ENCODE peak calls at places on chromosomes 7 and 10, in four cellular contexts. T, U, S and J are unnamed samples. For H3K4me1, the result is how much of the 10 kb centered on the place peaks cover.

GRCh38 chr10:101839002-101839401 is 4.6 kb downstream of the KCNIP2 start:
- DNase-seq in S (no peak), T (no peak), U (no peak), J (no peak)

GRCh38 chr10:35913628-35914027 is 271.5 kb upstream of the FZD8 start:
- DNase-seq in S (no peak), T (peak), U (no peak), J (no peak)

GRCh38 chr10:133520193-133520738 is 6.9 kb upstream of the CYP2E1 start:
- DNase-seq in S (peak), U (peak), T (peak), J (peak)

GRCh38 chr7:1850976-1851571 is 181.0 kb downstream of the ELFN1 start:
- DNase-seq in U (peak), S (no peak), T (no peak), J (peak)

GRCh38 chr10:70324341-70324861 is 40.6 kb upstream of the NPFFR1 start:
- DNase-seq in T (no peak), S (peak), U (no peak), J (no peak)

GRCh38 chr10:35700490-35700887 is 58.4 kb upstream of the FZD8 start:
- DNase-seq in S (no peak), U (no peak), T (no peak), J (no peak)

GRCh38 chr7:80231719-80232118 is 97.1 kb downstream of the GNAI1 start:
- DNase-seq in U (no peak), S (no peak), T (peak), J (no peak)

GRCh38 chr10:10995120-10995519 is 22.6 kb upstream of the CELF2 start:
- DNase-seq in T (no peak), S (no peak), U (no peak), J (no peak)

GRCh38 chr7:149325248-149325647 is 63.3 kb downstream of the ZNF783 start:
- DNase-seq in U (no peak), S (no peak), T (no peak), J (no peak)

GRCh38 chr7:34133983-34134782 is 228.8 kb downstream of the BMPER start:
- DNase-seq in S (peak), T (no peak), U (peak), J (no peak)

GRCh38 chr10:129096340-129096984 is 370.6 kb upstream of the MGMT start:
- DNase-seq in T (no peak), S (no peak), U (no peak), J (no peak)

GRCh38 chr10:32445740-32446615 is at the start of gene CCDC7:
- DNase-seq in S (peak), T (peak), U (peak), J (peak)

GRCh38 chr10:988667-989545 is 672 bp downstream of the GTPBP4 start:
- DNase-seq in S (peak), U (no peak), T (no peak), J (no peak)

GRCh38 chr10:34504534-34504933 is 310.6 kb downstream of the PARD3 start:
- DNase-seq in S (no peak), T (peak), U (no peak), J (no peak)

GRCh38 chr10:12965571-12965970 is 35.9 kb downstream of the CCDC3 start:
- DNase-seq in U (no peak), T (no peak), S (no peak), J (no peak)

GRCh38 chr10:52652431-52653220 is 120.0 kb downstream of the MBL2 start:
- DNase-seq in S (no peak), U (no peak), T (no peak), J (no peak)

GRCh38 chr7:132932321-132933075 is 149.4 kb downstream of the CHCHD3 start:
- DNase-seq in U (no peak), T (no peak), S (no peak), J (no peak)

GRCh38 chr10:60434418-60435046 is 44.9 kb upstream of the ANK3 start:
- DNase-seq in U (no peak), T (peak), S (peak), J (no peak)

GRCh38 chr7:94394399-94395140 is at the start of gene COL1A2:
- DNase-seq in U (peak), T (no peak), S (peak), J (peak)

GRCh38 chr10:103800789-103801540 is 54.4 kb downstream of the SH3PXD2A start:
- DNase-seq in U (no peak), T (peak), S (peak), J (no peak)

GRCh38 chr7:71132521-71133231 is 732 bp downstream of the GALNT17 start:
- DNase-seq in T (no peak), S (no peak), U (peak), J (no peak)

GRCh38 chr7:2826806-2827205 is 17.3 kb downstream of the GNA12 start:
- DNase-seq in U (no peak), S (no peak), T (no peak), J (no peak)

GRCh38 chr7:36752026-36752735 is 27.9 kb upstream of the AOAH start:
- DNase-seq in U (no peak), S (no peak), T (no peak), J (no peak)

GRCh38 chr7:36746347-36746746 is 22.1 kb upstream of the AOAH start:
- DNase-seq in S (no peak), T (no peak), U (no peak), J (peak)

GRCh38 chr7:36749282-36749960 is 25.1 kb upstream of the AOAH start:
- DNase-seq in T (peak), S (no peak), U (no peak), J (no peak)

GRCh38 chr7:36747251-36747968 is 23.1 kb upstream of the AOAH start:
- DNase-seq in U (no peak), S (no peak), T (no peak), J (no peak)

GRCh38 chr7:36747969-36748574 is 23.8 kb upstream of the AOAH start:
- DNase-seq in T (no peak), U (no peak), S (no peak), J (no peak)
- H3K4me1 ChIP-seq in T (under half), U (under half), S (under half), J (under half)

GRCh38 chr7:50812109-50812508 is 29.4 kb upstream of the GRB10 start:
- DNase-seq in T (no peak), S (no peak), U (no peak), J (no peak)
- H3K4me3 ChIP-seq in T (no peak), S (no peak), U (no peak), J (no peak)

GRCh38 chr10:95831076-95831475 is 75.1 kb downstream of the ENTPD1 start:
- DNase-seq in S (no peak), T (no peak), U (no peak), J (no peak)

GRCh38 chr10:95833038-95833673 is 74.6 kb upstream of the CC2D2B start:
- DNase-seq in S (no peak), T (no peak), U (no peak), J (no peak)

GRCh38 chr10:95831515-95831914 is 75.6 kb downstream of the ENTPD1 start:
- DNase-seq in T (no peak), S (no peak), U (no peak), J (no peak)

GRCh38 chr10:95834375-95834774 is 73.4 kb upstream of the CC2D2B start:
- DNase-seq in U (no peak), T (no peak), S (no peak), J (no peak)

DNA sequence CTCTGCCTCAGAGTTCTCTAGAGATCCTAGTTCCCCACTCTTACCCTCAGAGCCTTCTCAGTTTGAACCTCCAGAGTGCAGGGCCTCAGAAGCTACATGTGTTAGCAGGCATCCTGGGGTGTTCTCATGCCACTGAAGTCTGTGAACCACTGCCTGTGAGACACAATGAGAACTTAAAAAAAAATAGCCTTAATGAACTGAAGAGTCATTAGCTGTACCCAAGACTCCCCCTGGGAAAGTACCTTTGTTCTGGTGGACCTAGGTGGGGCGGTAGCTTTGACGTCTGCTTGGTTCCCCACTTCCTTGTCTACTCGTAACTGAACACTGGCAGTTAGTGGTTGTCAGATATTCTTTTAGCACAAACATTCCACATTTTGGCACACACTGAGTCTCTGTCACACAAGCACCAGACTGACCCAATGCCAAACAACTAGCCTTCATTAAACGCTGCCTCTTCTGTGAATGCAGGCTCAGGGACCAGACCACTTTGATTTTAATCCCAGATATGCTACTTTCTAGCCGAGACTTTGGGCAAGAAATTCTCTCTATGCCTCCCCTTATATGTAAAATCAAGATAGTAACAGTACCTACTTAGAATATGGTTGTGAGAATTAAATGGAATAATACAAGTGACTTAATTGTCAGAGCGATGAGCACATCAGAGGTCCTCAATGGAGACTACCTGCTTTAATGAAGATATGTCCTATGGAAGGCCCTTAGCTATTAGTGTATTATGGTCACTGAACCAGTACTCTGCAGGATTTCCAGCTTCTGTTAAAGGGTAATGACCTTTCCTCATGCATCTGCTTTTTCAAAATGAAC is 75.3 kb upstream of the CC2D2B start:
- DNase-seq in U (no peak), S (peak), T (no peak), J (no peak)
- H3K27ac ChIP-seq in U (no peak), S (peak), T (no peak), J (peak)

DNA sequence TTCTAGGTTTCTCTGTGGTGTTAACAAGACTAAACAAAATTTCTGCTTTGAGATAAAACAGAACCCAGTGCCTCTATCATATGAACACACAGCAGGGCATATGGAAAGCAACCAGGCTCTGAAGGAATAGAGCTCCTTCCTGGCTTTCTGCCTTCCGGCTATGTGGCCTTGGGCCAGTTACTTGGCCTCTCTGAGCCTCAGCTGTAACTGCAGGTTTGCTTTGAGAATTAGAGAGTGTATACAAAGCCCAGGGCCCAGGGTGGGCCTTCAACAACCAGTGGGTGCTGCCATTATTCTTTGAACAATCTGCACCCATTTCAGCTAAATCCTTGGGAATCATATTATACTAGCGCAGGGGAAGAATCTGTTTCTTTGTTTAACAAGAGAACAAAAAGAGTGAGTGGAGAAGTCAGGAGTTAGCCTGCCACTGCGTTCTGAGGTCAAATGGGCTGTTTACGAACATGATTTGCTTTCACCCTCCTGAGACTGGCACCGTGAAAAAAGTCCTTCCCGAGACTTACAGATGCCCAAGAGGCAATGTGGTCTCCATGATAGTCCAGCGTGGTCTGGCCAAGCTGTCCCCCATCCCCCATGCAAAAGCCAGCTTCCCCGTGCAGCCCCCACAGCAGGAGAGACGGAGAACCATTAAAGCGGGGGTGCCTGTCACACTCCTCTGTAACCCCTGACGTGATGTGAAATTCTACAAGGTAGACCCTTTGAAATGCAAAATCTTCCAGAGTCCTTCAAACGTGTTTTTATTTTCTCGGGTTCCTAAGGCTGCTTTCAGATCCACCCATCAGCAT is 4.9 kb downstream of the FAM53B start:
- DNase-seq in U (no peak), S (no peak), T (no peak), J (no peak)
- H3K4me1 ChIP-seq in U (under half), S (under half), T (half or more), J (half or more)

DNA sequence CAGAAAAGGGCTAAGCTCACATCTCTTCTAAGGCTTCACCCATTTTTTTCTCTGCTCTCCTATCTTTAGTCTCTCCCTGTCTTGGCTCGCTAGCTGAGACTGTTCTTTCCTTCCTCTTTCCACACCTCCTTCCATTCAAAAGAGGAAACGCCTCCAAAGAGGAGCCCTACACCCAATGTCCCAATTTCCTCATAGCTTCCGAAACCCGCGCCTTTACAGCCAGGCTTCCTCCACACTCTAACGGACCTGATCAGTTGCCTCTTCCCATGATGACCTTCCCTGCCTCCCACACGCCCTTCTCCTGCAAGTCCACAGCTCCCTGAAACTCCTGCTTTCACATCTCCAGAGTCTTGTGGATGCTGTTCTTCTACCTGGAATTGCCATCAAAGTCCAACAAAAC is 71.7 kb downstream of the COBL start:
- DNase-seq in U (no peak), S (peak), T (no peak), J (no peak)
- H3K4me3 ChIP-seq in U (no peak), S (no peak), T (no peak), J (no peak)

DNA sequence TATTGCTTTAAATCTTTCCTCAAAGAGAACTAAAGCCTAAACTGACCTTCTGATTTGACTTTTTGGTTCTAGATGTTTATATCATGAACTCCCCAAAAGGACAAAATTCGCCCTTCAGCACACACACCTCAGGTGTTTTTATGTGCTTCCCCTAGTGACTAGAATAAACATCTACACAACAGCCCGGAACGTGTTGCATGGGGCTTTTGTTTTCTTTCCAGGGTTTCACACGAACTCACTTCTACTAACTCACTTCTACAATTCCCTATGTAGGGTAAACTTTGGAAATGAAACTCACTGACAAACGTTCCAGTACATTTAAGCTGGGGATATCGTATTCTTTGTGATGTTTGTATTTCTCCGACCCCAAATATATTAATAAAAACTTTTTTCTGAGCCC is 1.4 kb downstream of the TRA2A start:
- DNase-seq in S (no peak), U (no peak), T (no peak), J (no peak)
- H3K27ac ChIP-seq in S (no peak), U (no peak), T (peak), J (peak)

GRCh38 chr7:100544949-100545635 is 6.1 kb downstream of the AGFG2 start:
- DNase-seq in T (no peak), U (no peak), S (no peak), J (no peak)

GRCh38 chr7:100546129-100546867 is 7.3 kb downstream of the AGFG2 start:
- DNase-seq in S (no peak), T (no peak), U (no peak), J (no peak)

GRCh38 chr7:100547872-100548271 is 8.9 kb downstream of the AGFG2 start:
- DNase-seq in U (no peak), T (no peak), S (no peak), J (no peak)

GRCh38 chr7:100545636-100546128 is 6.7 kb downstream of the AGFG2 start:
- DNase-seq in S (peak), U (no peak), T (no peak), J (no peak)

GRCh38 chr7:100546868-100547800 is 8.1 kb downstream of the AGFG2 start:
- DNase-seq in T (no peak), U (no peak), S (no peak), J (no peak)
- H3K4me1 ChIP-seq in T (under half), U (under half), S (under half), J (half or more)

DNA sequence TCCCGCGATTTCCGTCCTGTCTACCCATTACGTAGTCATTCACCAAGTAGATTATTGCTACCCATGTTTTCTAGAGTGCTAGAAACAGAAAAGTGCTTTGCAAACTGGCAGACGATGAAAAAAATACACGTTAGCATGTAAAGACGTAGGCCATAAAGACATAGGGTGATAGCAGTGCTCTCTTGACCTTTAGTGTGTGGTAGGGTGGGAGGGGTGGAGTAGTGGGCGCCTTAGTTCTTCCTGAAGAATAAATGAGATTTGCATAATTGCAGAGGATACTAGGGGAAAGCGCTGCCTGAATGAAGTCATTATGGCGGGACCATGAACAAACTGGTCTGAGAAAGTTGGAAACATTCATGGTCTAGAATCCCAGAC is 948 bp downstream of the ZNF485 start:
- DNase-seq in U (no peak), T (no peak), S (no peak), J (no peak)
- H3K4me3 ChIP-seq in U (no peak), T (peak), S (peak), J (peak)